ENCODE peak calls at places on chromosomes 12 and 14, in ten cellular contexts. One of them, this sample, is unnamed.

GRCh38 chr14:93316716-93317115 is 16.1 kb downstream of the BTBD7 start:
- DNase-seq in sciatic nerve: no peak
- DNase-seq in caudate nucleus: no peak
- DNase-seq in activated CD4-positive, alpha-beta T cell treated with anti-CD3 and anti-CD28 coated beads, Interleukin-2, amount 10 ng/mL, durations not matched to agents 7 days and 5 days: no peak
- DNase-seq in GM13977: no peak
- DNase-seq in EH: peak
- DNase-seq in COR-L47: no peak
- DNase-seq in NCI-H510A treated with DMSO at 0.1 percent for 48 hours: no peak
- DNase-seq in PC-3: no peak
- DNase-seq in psoas muscle: no peak
- DNase-seq in this sample: no peak

GRCh38 chr14:25298238-25298637 is 248.3 kb upstream of the STXBP6 start:
- DNase-seq in sciatic nerve: no peak
- DNase-seq in caudate nucleus: no peak
- DNase-seq in activated CD4-positive, alpha-beta T cell treated with anti-CD3 and anti-CD28 coated beads, Interleukin-2, amount 10 ng/mL, durations not matched to agents 7 days and 5 days: no peak
- DNase-seq in GM13977: no peak
- DNase-seq in EH: no peak
- DNase-seq in COR-L47: no peak
- DNase-seq in NCI-H510A treated with DMSO at 0.1 percent for 48 hours: no peak
- DNase-seq in PC-3: no peak
- DNase-seq in psoas muscle: no peak
- DNase-seq in this sample: no peak

GRCh38 chr14:59463773-59464650 is 1.2 kb downstream of the GPR135 start:
- DNase-seq in sciatic nerve: no peak
- DNase-seq in caudate nucleus: no peak
- DNase-seq in activated CD4-positive, alpha-beta T cell treated with anti-CD3 and anti-CD28 coated beads, Interleukin-2, amount 10 ng/mL, durations not matched to agents 7 days and 5 days: no peak
- DNase-seq in GM13977: peak
- DNase-seq in EH: no peak
- DNase-seq in COR-L47: no peak
- DNase-seq in NCI-H510A treated with DMSO at 0.1 percent for 48 hours: peak
- DNase-seq in PC-3: no peak
- DNase-seq in psoas muscle: peak
- DNase-seq in this sample: no peak

GRCh38 chr14:36952702-36953101 is 219.7 kb downstream of the SLC25A21 start:
- DNase-seq in sciatic nerve: no peak
- DNase-seq in caudate nucleus: no peak
- DNase-seq in activated CD4-positive, alpha-beta T cell treated with anti-CD3 and anti-CD28 coated beads, Interleukin-2, amount 10 ng/mL, durations not matched to agents 7 days and 5 days: no peak
- DNase-seq in GM13977: no peak
- DNase-seq in EH: peak
- DNase-seq in COR-L47: no peak
- DNase-seq in NCI-H510A treated with DMSO at 0.1 percent for 48 hours: no peak
- DNase-seq in PC-3: peak
- DNase-seq in psoas muscle: no peak
- DNase-seq in this sample: no peak

GRCh38 chr12:20077618-20078017 is 290.7 kb upstream of the PDE3A start:
- DNase-seq in sciatic nerve: no peak
- DNase-seq in caudate nucleus: no peak
- DNase-seq in activated CD4-positive, alpha-beta T cell treated with anti-CD3 and anti-CD28 coated beads, Interleukin-2, amount 10 ng/mL, durations not matched to agents 7 days and 5 days: no peak
- DNase-seq in GM13977: no peak
- DNase-seq in EH: no peak
- DNase-seq in COR-L47: no peak
- DNase-seq in NCI-H510A treated with DMSO at 0.1 percent for 48 hours: no peak
- DNase-seq in PC-3: no peak
- DNase-seq in psoas muscle: no peak
- DNase-seq in this sample: no peak

GRCh38 chr12:63045020-63045860 is 105.8 kb downstream of the AVPR1A start:
- DNase-seq in sciatic nerve: no peak
- DNase-seq in caudate nucleus: no peak
- DNase-seq in activated CD4-positive, alpha-beta T cell treated with anti-CD3 and anti-CD28 coated beads, Interleukin-2, amount 10 ng/mL, durations not matched to agents 7 days and 5 days: no peak
- DNase-seq in GM13977: no peak
- DNase-seq in EH: peak
- DNase-seq in COR-L47: no peak
- DNase-seq in NCI-H510A treated with DMSO at 0.1 percent for 48 hours: no peak
- DNase-seq in PC-3: peak
- DNase-seq in psoas muscle: no peak
- DNase-seq in this sample: no peak

GRCh38 chr12:32558941-32559340 is 120.2 kb upstream of the DNM1L start:
- DNase-seq in sciatic nerve: no peak
- DNase-seq in caudate nucleus: no peak
- DNase-seq in activated CD4-positive, alpha-beta T cell treated with anti-CD3 and anti-CD28 coated beads, Interleukin-2, amount 10 ng/mL, durations not matched to agents 7 days and 5 days: no peak
- DNase-seq in GM13977: peak
- DNase-seq in EH: peak
- DNase-seq in COR-L47: no peak
- DNase-seq in NCI-H510A treated with DMSO at 0.1 percent for 48 hours: no peak
- DNase-seq in PC-3: no peak
- DNase-seq in psoas muscle: no peak
- DNase-seq in this sample: no peak

GRCh38 chr14:47917344-47917954 is 242.0 kb upstream of the MDGA2 start:
- DNase-seq in sciatic nerve: no peak
- DNase-seq in caudate nucleus: no peak
- DNase-seq in activated CD4-positive, alpha-beta T cell treated with anti-CD3 and anti-CD28 coated beads, Interleukin-2, amount 10 ng/mL, durations not matched to agents 7 days and 5 days: no peak
- DNase-seq in GM13977: peak
- DNase-seq in EH: no peak
- DNase-seq in COR-L47: no peak
- DNase-seq in NCI-H510A treated with DMSO at 0.1 percent for 48 hours: peak
- DNase-seq in PC-3: peak
- DNase-seq in psoas muscle: no peak
- DNase-seq in this sample: no peak

GRCh38 chr12:11885261-11886038 is 185.3 kb upstream of the BCL2L14 start:
- DNase-seq in sciatic nerve: no peak
- DNase-seq in caudate nucleus: no peak
- DNase-seq in activated CD4-positive, alpha-beta T cell treated with anti-CD3 and anti-CD28 coated beads, Interleukin-2, amount 10 ng/mL, durations not matched to agents 7 days and 5 days: no peak
- DNase-seq in GM13977: no peak
- DNase-seq in EH: peak
- DNase-seq in COR-L47: no peak
- DNase-seq in NCI-H510A treated with DMSO at 0.1 percent for 48 hours: peak
- DNase-seq in PC-3: peak
- DNase-seq in psoas muscle: no peak
- DNase-seq in this sample: no peak

GRCh38 chr14:75339059-75339458 is 60.4 kb downstream of the FOS start:
- DNase-seq in sciatic nerve: no peak
- DNase-seq in caudate nucleus: no peak
- DNase-seq in activated CD4-positive, alpha-beta T cell treated with anti-CD3 and anti-CD28 coated beads, Interleukin-2, amount 10 ng/mL, durations not matched to agents 7 days and 5 days: no peak
- DNase-seq in GM13977: no peak
- DNase-seq in EH: peak
- DNase-seq in COR-L47: no peak
- DNase-seq in NCI-H510A treated with DMSO at 0.1 percent for 48 hours: no peak
- DNase-seq in PC-3: no peak
- DNase-seq in psoas muscle: no peak
- DNase-seq in this sample: no peak

GRCh38 chr14:65462411-65462810 is 49.9 kb downstream of the FUT8 start:
- DNase-seq in sciatic nerve: no peak
- DNase-seq in caudate nucleus: no peak
- DNase-seq in activated CD4-positive, alpha-beta T cell treated with anti-CD3 and anti-CD28 coated beads, Interleukin-2, amount 10 ng/mL, durations not matched to agents 7 days and 5 days: no peak
- DNase-seq in GM13977: peak
- DNase-seq in EH: peak
- DNase-seq in COR-L47: no peak
- DNase-seq in NCI-H510A treated with DMSO at 0.1 percent for 48 hours: no peak
- DNase-seq in PC-3: peak
- DNase-seq in psoas muscle: no peak
- DNase-seq in this sample: no peak

GRCh38 chr14:90061849-90062794 is at the start of gene KCNK13:
- DNase-seq in sciatic nerve: no peak
- DNase-seq in caudate nucleus: no peak
- DNase-seq in activated CD4-positive, alpha-beta T cell treated with anti-CD3 and anti-CD28 coated beads, Interleukin-2, amount 10 ng/mL, durations not matched to agents 7 days and 5 days: peak
- DNase-seq in GM13977: peak
- DNase-seq in EH: no peak
- DNase-seq in COR-L47: peak
- DNase-seq in NCI-H510A treated with DMSO at 0.1 percent for 48 hours: peak
- DNase-seq in PC-3: peak
- DNase-seq in psoas muscle: no peak
- DNase-seq in this sample: peak

GRCh38 chr12:58504539-58504938 is 415.8 kb downstream of the LRIG3 start:
- DNase-seq in sciatic nerve: no peak
- DNase-seq in caudate nucleus: no peak
- DNase-seq in activated CD4-positive, alpha-beta T cell treated with anti-CD3 and anti-CD28 coated beads, Interleukin-2, amount 10 ng/mL, durations not matched to agents 7 days and 5 days: no peak
- DNase-seq in GM13977: no peak
- DNase-seq in EH: peak
- DNase-seq in COR-L47: no peak
- DNase-seq in NCI-H510A treated with DMSO at 0.1 percent for 48 hours: peak
- DNase-seq in PC-3: peak
- DNase-seq in psoas muscle: no peak
- DNase-seq in this sample: no peak

GRCh38 chr12:45122776-45123380 is 72.0 kb upstream of the DBX2 start:
- DNase-seq in sciatic nerve: no peak
- DNase-seq in caudate nucleus: no peak
- DNase-seq in activated CD4-positive, alpha-beta T cell treated with anti-CD3 and anti-CD28 coated beads, Interleukin-2, amount 10 ng/mL, durations not matched to agents 7 days and 5 days: no peak
- DNase-seq in GM13977: no peak
- DNase-seq in EH: peak
- DNase-seq in COR-L47: no peak
- DNase-seq in NCI-H510A treated with DMSO at 0.1 percent for 48 hours: peak
- DNase-seq in PC-3: peak
- DNase-seq in psoas muscle: no peak
- DNase-seq in this sample: no peak

GRCh38 chr14:99127651-99128167 is 144.3 kb downstream of the BCL11B start:
- DNase-seq in sciatic nerve: no peak
- DNase-seq in caudate nucleus: no peak
- DNase-seq in activated CD4-positive, alpha-beta T cell treated with anti-CD3 and anti-CD28 coated beads, Interleukin-2, amount 10 ng/mL, durations not matched to agents 7 days and 5 days: no peak
- DNase-seq in GM13977: no peak
- DNase-seq in EH: no peak
- DNase-seq in COR-L47: no peak
- DNase-seq in NCI-H510A treated with DMSO at 0.1 percent for 48 hours: no peak
- DNase-seq in PC-3: peak
- DNase-seq in psoas muscle: no peak
- DNase-seq in this sample: peak

GRCh38 chr12:69466867-69467266 is 3.3 kb upstream of the FRS2 start:
- DNase-seq in sciatic nerve: no peak
- DNase-seq in caudate nucleus: no peak
- DNase-seq in activated CD4-positive, alpha-beta T cell treated with anti-CD3 and anti-CD28 coated beads, Interleukin-2, amount 10 ng/mL, durations not matched to agents 7 days and 5 days: no peak
- DNase-seq in GM13977: no peak
- DNase-seq in EH: no peak
- DNase-seq in COR-L47: no peak
- DNase-seq in NCI-H510A treated with DMSO at 0.1 percent for 48 hours: no peak
- DNase-seq in PC-3: no peak
- DNase-seq in psoas muscle: no peak
- DNase-seq in this sample: no peak

GRCh38 chr14:21382886-21383847 is 652 bp downstream of the SUPT16H start:
- DNase-seq in sciatic nerve: no peak
- DNase-seq in caudate nucleus: no peak
- DNase-seq in activated CD4-positive, alpha-beta T cell treated with anti-CD3 and anti-CD28 coated beads, Interleukin-2, amount 10 ng/mL, durations not matched to agents 7 days and 5 days: peak
- DNase-seq in GM13977: peak
- DNase-seq in EH: peak
- DNase-seq in COR-L47: peak
- DNase-seq in NCI-H510A treated with DMSO at 0.1 percent for 48 hours: peak
- DNase-seq in PC-3: peak
- DNase-seq in psoas muscle: peak
- DNase-seq in this sample: no peak

GRCh38 chr14:41000350-41000749 is 606.3 kb upstream of the LRFN5 start:
- DNase-seq in sciatic nerve: no peak
- DNase-seq in caudate nucleus: no peak
- DNase-seq in activated CD4-positive, alpha-beta T cell treated with anti-CD3 and anti-CD28 coated beads, Interleukin-2, amount 10 ng/mL, durations not matched to agents 7 days and 5 days: no peak
- DNase-seq in GM13977: no peak
- DNase-seq in EH: no peak
- DNase-seq in COR-L47: no peak
- DNase-seq in NCI-H510A treated with DMSO at 0.1 percent for 48 hours: no peak
- DNase-seq in PC-3: no peak
- DNase-seq in psoas muscle: no peak
- DNase-seq in this sample: no peak

GRCh38 chr14:68893566-68893965 is 85.5 kb downstream of the ACTN1 start:
- DNase-seq in sciatic nerve: no peak
- DNase-seq in caudate nucleus: no peak
- DNase-seq in activated CD4-positive, alpha-beta T cell treated with anti-CD3 and anti-CD28 coated beads, Interleukin-2, amount 10 ng/mL, durations not matched to agents 7 days and 5 days: no peak
- DNase-seq in GM13977: no peak
- DNase-seq in EH: no peak
- DNase-seq in COR-L47: no peak
- DNase-seq in NCI-H510A treated with DMSO at 0.1 percent for 48 hours: no peak
- DNase-seq in PC-3: no peak
- DNase-seq in psoas muscle: peak
- DNase-seq in this sample: no peak

GRCh38 chr12:53102883-53103807 is at the start of gene SOAT2:
- DNase-seq in sciatic nerve: peak
- DNase-seq in caudate nucleus: no peak
- DNase-seq in activated CD4-positive, alpha-beta T cell treated with anti-CD3 and anti-CD28 coated beads, Interleukin-2, amount 10 ng/mL, durations not matched to agents 7 days and 5 days: peak
- DNase-seq in GM13977: peak
- DNase-seq in EH: no peak
- DNase-seq in COR-L47: no peak
- DNase-seq in NCI-H510A treated with DMSO at 0.1 percent for 48 hours: peak
- DNase-seq in PC-3: no peak
- DNase-seq in psoas muscle: no peak
- DNase-seq in this sample: peak

GRCh38 chr12:76588881-76589565 is 29.5 kb upstream of the OSBPL8 start:
- DNase-seq in sciatic nerve: no peak
- DNase-seq in caudate nucleus: no peak
- DNase-seq in activated CD4-positive, alpha-beta T cell treated with anti-CD3 and anti-CD28 coated beads, Interleukin-2, amount 10 ng/mL, durations not matched to agents 7 days and 5 days: no peak
- DNase-seq in GM13977: no peak
- DNase-seq in EH: peak
- DNase-seq in COR-L47: no peak
- DNase-seq in NCI-H510A treated with DMSO at 0.1 percent for 48 hours: no peak
- DNase-seq in PC-3: no peak
- DNase-seq in psoas muscle: no peak
- DNase-seq in this sample: no peak

GRCh38 chr12:61546296-61546695 is 713.9 kb upstream of the USP15 start:
- DNase-seq in sciatic nerve: no peak
- DNase-seq in caudate nucleus: no peak
- DNase-seq in activated CD4-positive, alpha-beta T cell treated with anti-CD3 and anti-CD28 coated beads, Interleukin-2, amount 10 ng/mL, durations not matched to agents 7 days and 5 days: no peak
- DNase-seq in GM13977: no peak
- DNase-seq in EH: no peak
- DNase-seq in COR-L47: no peak
- DNase-seq in NCI-H510A treated with DMSO at 0.1 percent for 48 hours: peak
- DNase-seq in PC-3: peak
- DNase-seq in psoas muscle: no peak
- DNase-seq in this sample: no peak

GRCh38 chr12:49832836-49833421 is 4.7 kb upstream of the NCKAP5L start:
- DNase-seq in sciatic nerve: no peak
- DNase-seq in caudate nucleus: no peak
- DNase-seq in activated CD4-positive, alpha-beta T cell treated with anti-CD3 and anti-CD28 coated beads, Interleukin-2, amount 10 ng/mL, durations not matched to agents 7 days and 5 days: no peak
- DNase-seq in GM13977: no peak
- DNase-seq in EH: peak
- DNase-seq in COR-L47: no peak
- DNase-seq in NCI-H510A treated with DMSO at 0.1 percent for 48 hours: no peak
- DNase-seq in PC-3: peak
- DNase-seq in psoas muscle: no peak
- DNase-seq in this sample: no peak

GRCh38 chr12:108000111-108000510 is 129.0 kb upstream of the WSCD2 start:
- DNase-seq in sciatic nerve: no peak
- DNase-seq in caudate nucleus: no peak
- DNase-seq in activated CD4-positive, alpha-beta T cell treated with anti-CD3 and anti-CD28 coated beads, Interleukin-2, amount 10 ng/mL, durations not matched to agents 7 days and 5 days: no peak
- DNase-seq in GM13977: no peak
- DNase-seq in EH: no peak
- DNase-seq in COR-L47: no peak
- DNase-seq in NCI-H510A treated with DMSO at 0.1 percent for 48 hours: peak
- DNase-seq in PC-3: no peak
- DNase-seq in psoas muscle: no peak
- DNase-seq in this sample: peak

GRCh38 chr12:20527396-20528154 is 159.2 kb downstream of the PDE3A start:
- DNase-seq in sciatic nerve: no peak
- DNase-seq in caudate nucleus: no peak
- DNase-seq in activated CD4-positive, alpha-beta T cell treated with anti-CD3 and anti-CD28 coated beads, Interleukin-2, amount 10 ng/mL, durations not matched to agents 7 days and 5 days: no peak
- DNase-seq in GM13977: no peak
- DNase-seq in EH: peak
- DNase-seq in COR-L47: no peak
- DNase-seq in NCI-H510A treated with DMSO at 0.1 percent for 48 hours: no peak
- DNase-seq in PC-3: no peak
- DNase-seq in psoas muscle: no peak
- DNase-seq in this sample: no peak

GRCh38 chr14:51448831-51449665 is 202.7 kb upstream of the FRMD6 start:
- DNase-seq in sciatic nerve: no peak
- DNase-seq in caudate nucleus: no peak
- DNase-seq in activated CD4-positive, alpha-beta T cell treated with anti-CD3 and anti-CD28 coated beads, Interleukin-2, amount 10 ng/mL, durations not matched to agents 7 days and 5 days: no peak
- DNase-seq in GM13977: no peak
- DNase-seq in EH: peak
- DNase-seq in COR-L47: no peak
- DNase-seq in NCI-H510A treated with DMSO at 0.1 percent for 48 hours: no peak
- DNase-seq in PC-3: no peak
- DNase-seq in psoas muscle: peak
- DNase-seq in this sample: no peak

GRCh38 chr12:113211160-113211559 is 10.1 kb upstream of the TPCN1 start:
- DNase-seq in sciatic nerve: no peak
- DNase-seq in caudate nucleus: no peak
- DNase-seq in activated CD4-positive, alpha-beta T cell treated with anti-CD3 and anti-CD28 coated beads, Interleukin-2, amount 10 ng/mL, durations not matched to agents 7 days and 5 days: no peak
- DNase-seq in GM13977: no peak
- DNase-seq in EH: no peak
- DNase-seq in COR-L47: no peak
- DNase-seq in NCI-H510A treated with DMSO at 0.1 percent for 48 hours: no peak
- DNase-seq in PC-3: no peak
- DNase-seq in psoas muscle: no peak
- DNase-seq in this sample: no peak

GRCh38 chr12:45191239-45191638 is 24.7 kb upstream of the ANO6 start:
- DNase-seq in sciatic nerve: no peak
- DNase-seq in caudate nucleus: no peak
- DNase-seq in activated CD4-positive, alpha-beta T cell treated with anti-CD3 and anti-CD28 coated beads, Interleukin-2, amount 10 ng/mL, durations not matched to agents 7 days and 5 days: no peak
- DNase-seq in GM13977: no peak
- DNase-seq in EH: peak
- DNase-seq in COR-L47: no peak
- DNase-seq in NCI-H510A treated with DMSO at 0.1 percent for 48 hours: no peak
- DNase-seq in PC-3: peak
- DNase-seq in psoas muscle: no peak
- DNase-seq in this sample: no peak